ENCODE peak calls at places on chromosomes 2 and 18, in seven cellular contexts. H, B, S, Y, U, A and Q are unnamed samples.

GRCh38 chr2:169260246-169260645 is 102.1 kb downstream of the LRP2 start:
- DNase-seq in H (no peak), B (no peak), S (no peak), Y (no peak), U (no peak), A (no peak), Q (no peak)

GRCh38 chr2:219627105-219628100 is at the start of gene SLC4A3:
- DNase-seq in H (peak), B (no peak), S (no peak), Y (no peak), U (no peak), A (peak), Q (no peak)

GRCh38 chr2:119263025-119263424 is 39.4 kb downstream of the STEAP3 start:
- DNase-seq in H (no peak), B (no peak), S (no peak), Y (no peak), U (no peak), A (no peak), Q (no peak)

GRCh38 chr2:29187926-29188325 is 72.7 kb downstream of the CLIP4 start:
- DNase-seq in H (peak), B (no peak), S (no peak), Y (peak), U (no peak), A (peak), Q (no peak)

GRCh38 chr2:221103930-221104329 is 468.2 kb downstream of the EPHA4 start:
- DNase-seq in H (peak), B (no peak), S (no peak), Y (peak), U (no peak), A (peak), Q (no peak)

GRCh38 chr18:76431437-76432273 is 63.4 kb downstream of the ZNF516 start:
- DNase-seq in H (no peak), B (no peak), S (no peak), Y (no peak), U (no peak), A (no peak), Q (no peak)

GRCh38 chr2:114022360-114023085 is 132.6 kb downstream of the ACTR3 start:
- DNase-seq in H (peak), B (peak), S (no peak), Y (peak), U (no peak), A (no peak), Q (no peak)

GRCh38 chr2:229340086-229340760 is 69.1 kb upstream of the PID1 start:
- DNase-seq in H (peak), B (no peak), S (no peak), Y (peak), U (no peak), A (no peak), Q (no peak)

GRCh38 chr18:44450220-44450619 is 230.5 kb upstream of the SETBP1 start:
- DNase-seq in H (no peak), B (no peak), S (no peak), Y (no peak), U (no peak), A (no peak), Q (no peak)

GRCh38 chr2:10278029-10278762 is 24.5 kb upstream of the HPCAL1 start:
- DNase-seq in H (peak), B (peak), S (no peak), Y (peak), U (no peak), A (no peak), Q (no peak)

GRCh38 chr2:101114268-101114783 is 36.9 kb downstream of the TBC1D8 start:
- DNase-seq in H (no peak), B (no peak), S (no peak), Y (no peak), U (no peak), A (no peak), Q (no peak)

GRCh38 chr2:216115224-216115582 is 6.1 kb downstream of the XRCC5 start:
- DNase-seq in H (peak), B (no peak), S (no peak), Y (no peak), U (no peak), A (peak), Q (no peak)

GRCh38 chr18:70490008-70490933 is 201.4 kb downstream of the SOCS6 start:
- DNase-seq in H (peak), B (peak), S (no peak), Y (peak), U (peak), A (peak), Q (no peak)

GRCh38 chr18:1014496-1014895 is 109.8 kb downstream of the ADCYAP1 start:
- DNase-seq in H (peak), B (no peak), S (no peak), Y (no peak), U (no peak), A (peak), Q (no peak)

GRCh38 chr2:37412201-37412600 is 67.8 kb downstream of the QPCT start:
- DNase-seq in H (no peak), B (no peak), S (no peak), Y (no peak), U (no peak), A (no peak), Q (no peak)

GRCh38 chr2:118044849-118045248 is 31.0 kb upstream of the CCDC93 start:
- DNase-seq in H (no peak), B (no peak), S (no peak), Y (no peak), U (no peak), A (no peak), Q (no peak)

GRCh38 chr2:27171351-27171848 is 22.6 kb downstream of the TCF23 start:
- DNase-seq in H (no peak), B (no peak), S (no peak), Y (no peak), U (no peak), A (no peak), Q (no peak)

GRCh38 chr18:6648581-6648980 is 80.9 kb upstream of the ARHGAP28 start:
- DNase-seq in H (no peak), B (no peak), S (no peak), Y (peak), U (no peak), A (no peak), Q (no peak)

GRCh38 chr2:75175473-75175872 is 23.8 kb downstream of the TACR1 start:
- DNase-seq in H (no peak), B (no peak), S (no peak), Y (no peak), U (no peak), A (no peak), Q (no peak)

GRCh38 chr2:75174519-75174918 is 24.8 kb downstream of the TACR1 start:
- DNase-seq in H (no peak), B (no peak), S (no peak), Y (no peak), U (no peak), A (no peak), Q (no peak)

GRCh38 chr2:75177427-75177826 is 21.9 kb downstream of the TACR1 start:
- DNase-seq in H (no peak), B (no peak), S (no peak), Y (no peak), U (no peak), A (no peak), Q (no peak)

GRCh38 chr2:75173746-75174145 is 25.6 kb downstream of the TACR1 start:
- DNase-seq in H (no peak), B (no peak), S (no peak), Y (no peak), U (no peak), A (no peak), Q (no peak)

DNA sequence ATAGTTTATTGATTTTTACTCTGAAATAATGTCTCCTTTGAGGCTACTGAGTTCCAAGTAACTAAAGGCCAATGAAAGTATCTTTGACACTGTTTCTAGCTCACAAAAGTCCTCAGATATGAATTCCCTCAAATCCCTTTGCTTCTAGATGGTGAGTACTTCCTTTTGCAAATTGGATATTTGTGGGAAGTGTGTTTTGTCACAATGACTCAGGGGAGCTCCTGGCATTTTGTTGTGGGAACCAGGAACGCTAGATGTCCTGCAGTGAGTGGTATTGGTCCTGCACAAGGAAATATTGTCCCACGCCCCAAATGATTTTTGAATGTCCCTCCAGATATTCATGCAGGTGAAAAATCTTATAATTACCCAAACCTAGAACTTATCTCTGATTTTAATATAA is 24.3 kb downstream of the TACR1 start:
- DNase-seq in H (no peak), B (no peak), S (no peak), Y (no peak), U (no peak), A (no peak), Q (no peak)
- H3K27ac ChIP-seq in H (no peak), B (no peak), S (no peak), Y (no peak), U (no peak), A (no peak), Q (no peak)

GRCh38 chr2:192546566-192546965 is 351.8 kb upstream of the TMEFF2 start:
- DNase-seq in H (no peak), B (no peak), S (no peak), Y (no peak), U (no peak), A (peak), Q (no peak)
- H3K27ac ChIP-seq in H (no peak), B (no peak), S (no peak), Y (no peak), U (no peak), A (no peak), Q (no peak)

GRCh38 chr2:223995569-223995968 is 38.3 kb downstream of the MRPL44 start:
- DNase-seq in H (peak), B (peak), S (no peak), Y (peak), U (no peak), A (peak), Q (no peak)
- H3K27ac ChIP-seq in H (no peak), B (peak), S (no peak), Y (no peak), U (no peak), A (peak), Q (no peak)

DNA sequence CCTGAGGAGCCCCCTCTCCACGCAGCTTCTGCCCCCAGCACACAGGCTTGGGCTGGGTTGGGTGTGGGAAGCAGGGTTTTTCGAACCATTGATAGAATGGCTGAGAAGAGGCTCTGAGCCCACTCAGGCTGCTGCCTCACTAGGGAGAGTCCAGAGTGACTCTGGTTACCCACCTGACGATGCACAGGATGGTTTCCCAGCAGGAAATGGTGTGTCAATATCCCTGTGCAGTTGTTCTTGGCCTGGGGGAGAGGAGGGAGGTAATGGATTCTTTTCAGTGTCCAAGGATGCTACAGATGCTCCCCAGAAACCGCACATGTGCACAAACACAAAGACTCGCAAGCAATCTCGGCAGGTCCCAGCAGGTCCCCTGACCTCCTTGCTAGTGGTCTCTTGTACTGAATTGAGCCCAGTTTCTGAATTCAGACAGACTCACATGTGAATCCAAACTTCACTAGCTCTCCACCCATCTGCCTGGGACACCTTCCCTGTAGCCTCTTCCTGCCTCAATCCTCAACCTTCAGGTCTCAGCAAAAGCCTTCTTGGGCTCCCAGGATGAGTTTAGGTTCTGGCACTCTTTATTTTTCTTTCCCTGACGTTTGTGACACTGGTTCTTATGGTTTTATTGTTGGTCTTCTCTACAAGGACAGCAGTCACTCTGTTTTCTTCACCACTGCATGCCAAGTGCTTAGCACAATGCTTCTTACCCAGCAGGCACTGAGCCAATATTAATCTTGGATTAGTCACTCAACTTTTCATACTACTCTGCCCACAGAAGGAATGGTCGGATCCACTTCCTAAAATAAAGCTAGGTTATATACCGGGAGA is 186.0 kb downstream of the MYCN start:
- DNase-seq in H (no peak), B (no peak), S (no peak), Y (no peak), U (no peak), A (no peak), Q (no peak)
- H3K27ac ChIP-seq in H (no peak), B (no peak), S (no peak), Y (no peak), U (no peak), A (no peak), Q (no peak)

GRCh38 chr2:127596311-127597045 is 49.5 kb upstream of the GPR17 start:
- DNase-seq in H (no peak), B (no peak), S (no peak), Y (no peak), U (no peak), A (no peak), Q (no peak)

GRCh38 chr2:127599211-127599610 is 46.7 kb upstream of the GPR17 start:
- DNase-seq in H (peak), B (no peak), S (no peak), Y (no peak), U (no peak), A (no peak), Q (no peak)

GRCh38 chr2:127598711-127599110 is 47.2 kb upstream of the GPR17 start:
- DNase-seq in H (no peak), B (peak), S (no peak), Y (no peak), U (no peak), A (no peak), Q (no peak)

GRCh38 chr2:127597984-127598380 is 48.0 kb upstream of the GPR17 start:
- DNase-seq in H (no peak), B (peak), S (no peak), Y (peak), U (no peak), A (no peak), Q (no peak)

GRCh38 chr2:127597046-127597983 is 48.6 kb upstream of the GPR17 start:
- DNase-seq in H (no peak), B (no peak), S (no peak), Y (no peak), U (no peak), A (no peak), Q (no peak)
- H3K27ac ChIP-seq in H (no peak), B (peak), S (no peak), Y (no peak), U (no peak), A (no peak), Q (no peak)

DNA sequence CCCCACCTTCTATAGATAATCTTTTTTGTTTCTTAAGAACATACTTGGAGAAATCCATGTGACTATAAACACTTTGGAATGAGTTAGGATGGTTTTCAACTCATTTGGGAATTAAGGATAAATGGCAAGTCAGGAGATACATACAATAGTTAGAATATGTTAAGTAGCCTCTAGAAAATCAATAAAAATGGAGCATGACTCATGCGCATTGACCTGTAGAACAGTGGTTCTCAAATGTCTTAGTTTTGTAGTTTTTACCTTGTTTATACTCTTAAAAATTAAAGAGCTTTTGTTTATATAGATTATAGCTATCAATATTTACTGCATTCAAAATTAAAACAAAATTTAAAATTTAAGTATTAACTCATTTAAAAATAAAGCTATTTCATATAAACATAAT is 24.7 kb downstream of the NUP35 start:
- DNase-seq in H (no peak), B (no peak), S (no peak), Y (no peak), U (no peak), A (no peak), Q (no peak)
- H3K27ac ChIP-seq in H (no peak), B (no peak), S (no peak), Y (no peak), U (no peak), A (peak), Q (no peak)

GRCh38 chr2:56183643-56184499 is at the start of gene CCDC85A:
- DNase-seq in H (peak), B (peak), S (peak), Y (peak), U (peak), A (peak), Q (peak)
- H3K27ac ChIP-seq in H (no peak), B (no peak), S (peak), Y (no peak), U (no peak), A (no peak), Q (peak)

GRCh38 chr18:9925369-9925768 is 11.6 kb downstream of the VAPA start:
- DNase-seq in H (peak), B (no peak), S (no peak), Y (peak), U (no peak), A (no peak), Q (no peak)

GRCh38 chr18:9925795-9926194 is 12.0 kb downstream of the VAPA start:
- DNase-seq in H (no peak), B (no peak), S (no peak), Y (no peak), U (no peak), A (no peak), Q (no peak)

GRCh38 chr18:9922592-9923308 is 8.9 kb downstream of the VAPA start:
- DNase-seq in H (no peak), B (no peak), S (no peak), Y (no peak), U (no peak), A (no peak), Q (no peak)

GRCh38 chr18:9926223-9926894 is 12.5 kb downstream of the VAPA start:
- DNase-seq in H (no peak), B (no peak), S (no peak), Y (no peak), U (no peak), A (no peak), Q (no peak)

GRCh38 chr18:9924371-9924943 is 10.6 kb downstream of the VAPA start:
- DNase-seq in H (no peak), B (no peak), S (no peak), Y (no peak), U (no peak), A (no peak), Q (no peak)
- H3K27ac ChIP-seq in H (no peak), B (no peak), S (peak), Y (no peak), U (no peak), A (no peak), Q (no peak)

DNA sequence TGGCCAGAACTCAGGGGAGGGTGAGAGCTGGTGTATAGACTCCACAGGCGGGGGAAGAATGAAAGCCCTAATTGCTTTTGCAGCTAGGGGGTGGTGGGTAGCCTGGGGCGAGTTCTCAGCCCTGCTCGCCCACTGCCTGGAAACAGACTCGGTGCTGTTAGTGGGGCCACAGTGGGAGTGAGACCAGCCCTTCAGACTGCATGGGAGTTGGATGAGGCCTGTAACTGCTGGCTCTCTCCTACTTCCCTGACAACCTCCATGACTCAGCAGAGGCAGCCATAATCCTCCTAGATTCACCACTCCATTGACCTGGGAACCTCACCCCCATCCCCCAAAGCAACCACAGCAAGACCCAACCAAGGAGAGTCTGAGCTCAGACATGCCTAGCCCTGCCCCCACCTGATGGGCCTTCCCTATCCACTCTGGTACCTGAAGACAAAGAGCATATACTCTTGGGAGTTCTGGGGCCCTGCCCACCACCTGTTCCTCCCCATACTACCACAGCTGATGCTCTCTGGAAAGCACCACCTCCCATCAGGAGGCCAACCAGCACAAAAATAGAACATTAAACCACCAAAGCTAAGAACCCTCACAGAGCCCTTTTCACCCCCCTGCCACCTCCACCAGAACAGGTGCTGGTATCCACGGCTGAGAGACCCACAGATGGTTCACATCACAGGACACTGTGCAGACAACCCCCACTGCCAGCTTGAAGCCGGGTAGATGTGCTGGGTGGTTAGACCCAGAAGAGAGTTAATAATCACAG is 226.3 kb downstream of the EIPR1 start:
- DNase-seq in H (no peak), B (no peak), S (no peak), Y (no peak), U (no peak), A (no peak), Q (no peak)
- H3K27ac ChIP-seq in H (no peak), B (no peak), S (no peak), Y (no peak), U (no peak), A (peak), Q (no peak)